ENCODE peak calls at places on chromosomes 3 and 15, in six cellular contexts. One of them, this sample, is unnamed. For H3K4me1, the result is how much of the 10 kb centered on the place peaks cover.

GRCh38 chr15:62413147-62413546 is 248.1 kb upstream of the C2CD4B start:
- DNase-seq in adrenal gland: no peak
- DNase-seq in body of pancreas: no peak
- DNase-seq in astrocyte: no peak
- DNase-seq in pancreas: no peak
- DNase-seq in transverse colon: no peak
- DNase-seq in this sample: no peak

GRCh38 chr15:77031376-77032050 is 36.6 kb downstream of the PSTPIP1 start:
- DNase-seq in pancreas: peak
- DNase-seq in astrocyte: no peak
- DNase-seq in transverse colon: peak
- DNase-seq in body of pancreas: no peak
- DNase-seq in adrenal gland: peak
- DNase-seq in this sample: no peak

GRCh38 chr3:187798126-187798525 is 52.9 kb upstream of the BCL6 start:
- DNase-seq in body of pancreas: no peak
- DNase-seq in adrenal gland: no peak
- DNase-seq in pancreas: no peak
- DNase-seq in astrocyte: no peak
- DNase-seq in transverse colon: no peak
- DNase-seq in this sample: no peak

GRCh38 chr15:100311829-100312228 is 29.9 kb downstream of the ADAMTS17 start:
- DNase-seq in astrocyte: no peak
- DNase-seq in transverse colon: no peak
- DNase-seq in body of pancreas: no peak
- DNase-seq in adrenal gland: no peak
- DNase-seq in pancreas: no peak
- DNase-seq in this sample: no peak

GRCh38 chr3:152185941-152186630 is 82.6 kb upstream of the MBNL1 start:
- DNase-seq in astrocyte: no peak
- DNase-seq in transverse colon: no peak
- DNase-seq in body of pancreas: no peak
- DNase-seq in adrenal gland: no peak
- DNase-seq in pancreas: no peak
- DNase-seq in this sample: no peak

GRCh38 chr15:25250906-25251622 is 187.8 kb downstream of the UBE3A start:
- DNase-seq in pancreas: peak
- DNase-seq in astrocyte: no peak
- DNase-seq in adrenal gland: peak
- DNase-seq in body of pancreas: peak
- DNase-seq in transverse colon: no peak
- DNase-seq in this sample: no peak

GRCh38 chr3:171320721-171321120 is 139.5 kb downstream of the TNIK start:
- DNase-seq in transverse colon: no peak
- DNase-seq in pancreas: no peak
- DNase-seq in body of pancreas: peak
- DNase-seq in astrocyte: peak
- DNase-seq in adrenal gland: no peak
- DNase-seq in this sample: no peak

GRCh38 chr3:47571391-47572165 is 7.1 kb downstream of the CSPG5 start:
- DNase-seq in pancreas: no peak
- DNase-seq in body of pancreas: no peak
- DNase-seq in astrocyte: no peak
- DNase-seq in transverse colon: no peak
- DNase-seq in adrenal gland: no peak
- DNase-seq in this sample: no peak

GRCh38 chr3:122776675-122777074 is 17.0 kb downstream of the HSPBAP1 start:
- DNase-seq in adrenal gland: no peak
- DNase-seq in astrocyte: no peak
- DNase-seq in pancreas: no peak
- DNase-seq in body of pancreas: no peak
- DNase-seq in transverse colon: no peak
- DNase-seq in this sample: no peak

GRCh38 chr15:80242802-80243201 is 9.2 kb downstream of the CTXND1 start:
- DNase-seq in body of pancreas: peak
- DNase-seq in adrenal gland: peak
- DNase-seq in pancreas: no peak
- DNase-seq in astrocyte: no peak
- DNase-seq in transverse colon: no peak
- DNase-seq in this sample: no peak

GRCh38 chr3:48919215-48920138 is 835 bp downstream of the ARIH2 start:
- DNase-seq in pancreas: no peak
- DNase-seq in astrocyte: peak
- DNase-seq in transverse colon: peak
- DNase-seq in adrenal gland: peak
- DNase-seq in body of pancreas: peak
- DNase-seq in this sample: no peak

GRCh38 chr15:57890351-57890750 is 175.2 kb downstream of the ALDH1A2 start:
- DNase-seq in body of pancreas: no peak
- DNase-seq in pancreas: no peak
- DNase-seq in transverse colon: no peak
- DNase-seq in astrocyte: peak
- DNase-seq in adrenal gland: no peak
- DNase-seq in this sample: peak

GRCh38 chr3:100737334-100737733 is 28.0 kb downstream of the TFG start:
- DNase-seq in transverse colon: no peak
- DNase-seq in adrenal gland: no peak
- DNase-seq in astrocyte: no peak
- DNase-seq in body of pancreas: no peak
- DNase-seq in pancreas: no peak
- DNase-seq in this sample: no peak

GRCh38 chr3:99895706-99896441 is 78.2 kb downstream of the CMSS1 start:
- DNase-seq in body of pancreas: no peak
- DNase-seq in pancreas: no peak
- DNase-seq in adrenal gland: no peak
- DNase-seq in transverse colon: no peak
- DNase-seq in astrocyte: peak
- DNase-seq in this sample: peak

GRCh38 chr15:71743861-71744382 is 66.4 kb upstream of the NR2E3 start:
- DNase-seq in pancreas: peak
- DNase-seq in transverse colon: peak
- DNase-seq in astrocyte: no peak
- DNase-seq in adrenal gland: peak
- DNase-seq in body of pancreas: peak
- DNase-seq in this sample: no peak

GRCh38 chr3:127536818-127537810 is 53.4 kb downstream of the TPRA1 start:
- DNase-seq in body of pancreas: no peak
- DNase-seq in pancreas: no peak
- DNase-seq in transverse colon: no peak
- DNase-seq in adrenal gland: no peak
- DNase-seq in astrocyte: no peak
- DNase-seq in this sample: no peak

GRCh38 chr3:33046521-33046920 is 50.4 kb downstream of the GLB1 start:
- DNase-seq in adrenal gland: no peak
- DNase-seq in body of pancreas: no peak
- DNase-seq in transverse colon: no peak
- DNase-seq in astrocyte: no peak
- DNase-seq in pancreas: no peak
- DNase-seq in this sample: no peak

GRCh38 chr3:152071924-152072323 is 196.8 kb upstream of the MBNL1 start:
- DNase-seq in pancreas: no peak
- DNase-seq in adrenal gland: no peak
- DNase-seq in body of pancreas: no peak
- DNase-seq in astrocyte: peak
- DNase-seq in transverse colon: no peak
- DNase-seq in this sample: peak

GRCh38 chr3:150180349-150180748 is 209.7 kb upstream of the PFN2 start:
- DNase-seq in transverse colon: no peak
- DNase-seq in pancreas: no peak
- DNase-seq in body of pancreas: peak
- DNase-seq in astrocyte: peak
- DNase-seq in adrenal gland: no peak
- DNase-seq in this sample: no peak

GRCh38 chr3:4474683-4475490 is 7.8 kb upstream of the SUMF1 start:
- DNase-seq in adrenal gland: peak
- DNase-seq in body of pancreas: peak
- DNase-seq in astrocyte: peak
- DNase-seq in pancreas: no peak
- DNase-seq in transverse colon: no peak
- DNase-seq in this sample: no peak

GRCh38 chr3:42375121-42375520 is 35.3 kb downstream of the LYZL4 start:
- DNase-seq in transverse colon: no peak
- DNase-seq in body of pancreas: no peak
- DNase-seq in adrenal gland: no peak
- DNase-seq in astrocyte: no peak
- DNase-seq in pancreas: no peak
- DNase-seq in this sample: no peak

DNA sequence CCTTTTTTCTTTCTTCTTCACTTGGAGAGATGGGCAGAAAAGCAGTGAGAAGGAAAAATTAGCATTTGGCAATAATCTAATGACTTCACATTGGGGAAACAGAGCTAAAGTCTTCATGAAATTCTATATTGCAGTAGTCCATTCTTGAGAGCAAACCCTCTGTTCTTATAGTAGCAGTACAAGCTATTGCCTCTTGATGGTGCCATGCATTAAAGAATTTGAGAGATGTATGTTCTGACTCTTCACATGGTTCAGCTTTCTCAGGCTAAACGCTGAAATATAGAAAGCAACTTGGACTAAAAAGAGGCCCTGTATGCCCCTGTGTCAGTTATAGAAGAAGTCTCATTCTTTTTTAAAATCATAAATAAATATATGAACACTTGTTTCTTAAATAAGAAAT is 36.0 kb downstream of the PHLDB2 start:
- DNase-seq in transverse colon: no peak
- DNase-seq in body of pancreas: no peak
- DNase-seq in pancreas: no peak
- DNase-seq in astrocyte: no peak
- DNase-seq in adrenal gland: no peak
- DNase-seq in this sample: no peak
- H3K4me1 ChIP-seq in transverse colon: under half
- H3K4me1 ChIP-seq in body of pancreas: under half
- H3K4me1 ChIP-seq in pancreas: under half
- H3K4me1 ChIP-seq in astrocyte: under half
- H3K4me1 ChIP-seq in adrenal gland: under half
- H3K4me1 ChIP-seq in this sample: under half

DNA sequence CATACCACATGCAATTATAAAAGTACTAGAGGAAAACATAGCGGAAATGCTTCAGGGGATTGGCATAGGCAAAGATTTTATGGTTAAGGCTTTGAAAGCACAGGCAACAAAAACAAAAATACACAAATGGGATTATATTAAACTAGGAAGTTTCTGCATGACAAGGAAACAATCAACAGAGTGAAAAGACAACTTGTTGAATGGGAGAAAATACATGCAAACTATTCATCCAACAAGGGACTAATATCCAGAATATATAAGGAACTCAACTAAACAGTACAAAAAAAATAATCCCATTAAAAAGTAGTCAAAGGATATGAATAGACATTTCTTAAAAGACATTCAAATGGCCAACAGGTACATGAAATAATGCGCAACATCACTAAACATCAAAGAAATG is 39.3 kb downstream of the COPS2 start:
- DNase-seq in transverse colon: no peak
- DNase-seq in pancreas: no peak
- DNase-seq in adrenal gland: no peak
- DNase-seq in body of pancreas: no peak
- DNase-seq in astrocyte: no peak
- DNase-seq in this sample: no peak
- TF ChIP-seq CTCF in transverse colon: no peak
- TF ChIP-seq CTCF in pancreas: no peak
- TF ChIP-seq CTCF in adrenal gland: no peak
- TF ChIP-seq CTCF in body of pancreas: no peak
- TF ChIP-seq CTCF in astrocyte: no peak
- TF ChIP-seq CTCF in this sample: no peak

DNA sequence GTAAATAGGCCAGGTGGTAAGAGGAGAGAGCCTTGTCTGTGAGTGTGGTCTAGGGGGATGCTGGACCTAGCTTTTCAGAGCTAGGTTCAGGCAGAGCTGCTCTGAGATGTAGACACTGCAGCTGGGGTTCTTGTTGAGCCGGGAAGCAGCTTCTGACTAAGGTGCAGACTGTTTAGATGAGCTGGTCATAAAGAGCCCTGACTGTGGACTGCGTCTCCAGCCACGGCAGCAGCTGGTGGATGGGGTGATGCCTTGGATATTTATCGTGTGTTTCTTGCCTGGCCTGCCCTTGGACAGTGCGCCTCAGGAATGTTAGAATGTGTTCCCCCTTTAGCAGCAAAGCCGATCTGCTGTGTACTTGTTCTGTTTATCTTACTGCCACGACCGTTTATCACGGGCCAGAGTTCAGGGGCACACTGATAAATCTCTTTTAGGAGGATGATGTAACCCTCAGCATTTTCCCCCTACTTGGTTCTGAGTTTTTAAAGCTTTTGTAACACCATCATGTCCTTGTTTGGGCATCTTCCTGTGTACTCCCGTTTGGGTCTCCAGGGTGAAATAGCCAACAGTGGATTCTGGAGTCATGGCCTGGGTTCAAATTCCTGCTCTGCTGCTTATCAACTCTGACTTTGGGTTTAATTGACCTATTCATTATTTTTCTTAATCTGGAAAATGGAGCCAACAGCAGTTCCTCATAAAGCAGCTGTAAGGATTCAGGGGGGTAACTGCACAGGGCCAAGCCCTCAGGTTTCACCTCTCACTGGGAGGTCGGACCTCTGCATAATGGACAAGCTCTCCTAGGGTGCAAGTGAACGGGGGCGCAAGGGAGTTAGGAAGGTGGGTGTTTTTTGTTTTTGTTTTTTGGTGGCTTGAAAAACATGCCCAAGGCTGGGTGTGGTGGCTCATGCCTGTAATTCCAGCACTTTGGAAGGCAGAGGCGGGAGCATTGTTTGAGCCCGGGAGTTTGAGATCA is 51.4 kb downstream of the FLNB start:
- DNase-seq in body of pancreas: peak
- DNase-seq in transverse colon: peak
- DNase-seq in adrenal gland: peak
- DNase-seq in astrocyte: peak
- DNase-seq in pancreas: no peak
- DNase-seq in this sample: no peak
- H3K4me1 ChIP-seq in body of pancreas: under half
- H3K4me1 ChIP-seq in transverse colon: half or more
- H3K4me1 ChIP-seq in adrenal gland: under half
- H3K4me1 ChIP-seq in astrocyte: half or more
- H3K4me1 ChIP-seq in pancreas: under half
- H3K4me1 ChIP-seq in this sample: under half

DNA sequence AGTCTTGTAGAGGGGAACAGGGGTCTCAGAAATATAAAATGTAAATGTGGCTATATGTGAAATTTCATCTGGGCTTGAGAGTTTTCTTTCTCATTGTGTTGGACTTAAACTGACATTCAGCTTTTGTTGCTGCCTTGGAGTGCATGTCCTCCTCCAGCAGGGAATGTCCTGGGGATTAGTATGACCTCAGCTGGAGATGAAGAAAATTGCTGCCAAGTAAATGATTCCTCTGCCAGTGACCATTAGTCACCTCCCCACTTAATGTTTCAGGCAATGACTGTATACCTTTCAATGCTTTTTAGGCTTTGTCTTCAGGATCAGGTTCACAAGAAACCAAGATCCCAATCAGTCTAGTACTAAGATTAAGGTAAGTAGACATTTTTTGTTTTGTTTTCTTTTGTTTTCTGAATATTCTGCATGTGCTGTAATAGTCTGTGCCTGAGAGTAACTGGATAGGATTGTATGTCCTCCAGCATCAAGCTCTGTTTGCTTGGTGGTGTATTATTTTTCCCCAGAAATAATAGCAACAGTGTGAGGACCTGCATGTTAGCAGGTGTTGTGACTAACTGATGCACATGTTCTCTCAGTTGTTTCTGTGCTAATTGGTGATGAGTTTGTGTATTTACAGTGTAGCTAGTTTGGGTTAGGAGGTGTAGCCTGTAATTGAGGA is 18.1 kb upstream of the SLC22A13 start:
- DNase-seq in pancreas: no peak
- DNase-seq in adrenal gland: peak
- DNase-seq in transverse colon: no peak
- DNase-seq in body of pancreas: no peak
- DNase-seq in astrocyte: peak
- DNase-seq in this sample: peak
- TF ChIP-seq CTCF in pancreas: no peak
- TF ChIP-seq CTCF in adrenal gland: peak
- TF ChIP-seq CTCF in transverse colon: no peak
- TF ChIP-seq CTCF in body of pancreas: no peak
- TF ChIP-seq CTCF in astrocyte: peak
- TF ChIP-seq CTCF in this sample: peak

This sample was measured in foreskin keratinocyte.